ENCODE peak calls at places on chromosomes 7 and 10, in four cellular contexts. Q, H, V and W are unnamed samples.

GRCh38 chr7:1192171-1192676 is 32.2 kb upstream of the ZFAND2A start:
- DNase-seq in Q (peak; percentile 70), H (no peak), V (no peak), W (no peak)

GRCh38 chr10:110576220-110576619 is 8.7 kb downstream of the SMC3 start:
- DNase-seq in Q (peak; percentile 84), H (no peak), V (no peak), W (no peak)

GRCh38 chr10:3783721-3784432 is 1.1 kb downstream of the KLF6 start:
- DNase-seq in Q (peak; percentile 57), H (no peak), V (peak; percentile 70), W (no peak)

GRCh38 chr7:157937432-157937831 is 600.6 kb downstream of the DNAJB6 start:
- DNase-seq in Q (no peak), H (no peak), V (no peak), W (peak; percentile 53)

GRCh38 chr7:92158660-92159575 is 20.0 kb downstream of the LRRD1 start:
- DNase-seq in Q (peak; percentile 71), H (no peak), V (no peak), W (no peak)

GRCh38 chr7:75687246-75688088 is 51.3 kb downstream of the HIP1 start:
- DNase-seq in Q (no peak), H (no peak), V (no peak), W (no peak)

GRCh38 chr10:32979041-32979440 is 21.0 kb upstream of the ITGB1 start:
- DNase-seq in Q (no peak), H (no peak), V (no peak), W (no peak)

GRCh38 chr7:19106308-19107141 is 10.9 kb downstream of the TWIST1 start:
- DNase-seq in Q (no peak), H (peak; percentile 54), V (no peak), W (no peak)

GRCh38 chr7:158286210-158286609 is 301.4 kb downstream of the PTPRN2 start:
- DNase-seq in Q (no peak), H (no peak), V (no peak), W (no peak)

GRCh38 chr7:130356121-130356759 is 11.6 kb downstream of the CPA5 start:
- DNase-seq in Q (peak; percentile 97), H (no peak), V (peak; percentile 72), W (peak; percentile 94)

GRCh38 chr7:142485617-142486226 is 227.9 kb upstream of the PRSS58 start:
- DNase-seq in Q (no peak), H (no peak), V (no peak), W (no peak)

GRCh38 chr7:142478479-142479220 is 220.8 kb upstream of the PRSS58 start:
- DNase-seq in Q (peak; percentile 63), H (no peak), V (no peak), W (no peak)

GRCh38 chr7:142483659-142484317 is 225.9 kb upstream of the PRSS58 start:
- DNase-seq in Q (no peak), H (no peak), V (no peak), W (no peak)

GRCh38 chr7:142482899-142483658 is 225.2 kb upstream of the PRSS58 start:
- DNase-seq in Q (peak; percentile 36), H (peak; percentile 80), V (no peak), W (no peak)

GRCh38 chr7:142481548-142481947 is 223.7 kb upstream of the PRSS58 start:
- DNase-seq in Q (peak; percentile 41), H (no peak), V (no peak), W (no peak)
- TF ChIP-seq CTCF in Q (peak; percentile 68), H (no peak), V (no peak), W (peak; percentile 36)

GRCh38 chr7:155545348-155545747 is 1.0 kb downstream of the CNPY1 start:
- DNase-seq in Q (no peak), H (no peak), V (no peak), W (no peak)
- TF ChIP-seq CTCF in Q (peak; percentile 50), H (no peak), V (no peak), W (no peak)

GRCh38 chr7:149023662-149024061 is 4.6 kb downstream of the PDIA4 start:
- DNase-seq in Q (no peak), H (no peak), V (no peak), W (no peak)

GRCh38 chr7:149027055-149027454 is 1.2 kb downstream of the PDIA4 start:
- DNase-seq in Q (no peak), H (no peak), V (no peak), W (no peak)

GRCh38 chr7:149027560-149028345 is 552 bp downstream of the PDIA4 start:
- DNase-seq in Q (peak; percentile 9), H (no peak), V (no peak), W (no peak)

GRCh38 chr7:149031353-149031910 is 3.1 kb upstream of the PDIA4 start:
- DNase-seq in Q (no peak), H (no peak), V (no peak), W (no peak)

DNA sequence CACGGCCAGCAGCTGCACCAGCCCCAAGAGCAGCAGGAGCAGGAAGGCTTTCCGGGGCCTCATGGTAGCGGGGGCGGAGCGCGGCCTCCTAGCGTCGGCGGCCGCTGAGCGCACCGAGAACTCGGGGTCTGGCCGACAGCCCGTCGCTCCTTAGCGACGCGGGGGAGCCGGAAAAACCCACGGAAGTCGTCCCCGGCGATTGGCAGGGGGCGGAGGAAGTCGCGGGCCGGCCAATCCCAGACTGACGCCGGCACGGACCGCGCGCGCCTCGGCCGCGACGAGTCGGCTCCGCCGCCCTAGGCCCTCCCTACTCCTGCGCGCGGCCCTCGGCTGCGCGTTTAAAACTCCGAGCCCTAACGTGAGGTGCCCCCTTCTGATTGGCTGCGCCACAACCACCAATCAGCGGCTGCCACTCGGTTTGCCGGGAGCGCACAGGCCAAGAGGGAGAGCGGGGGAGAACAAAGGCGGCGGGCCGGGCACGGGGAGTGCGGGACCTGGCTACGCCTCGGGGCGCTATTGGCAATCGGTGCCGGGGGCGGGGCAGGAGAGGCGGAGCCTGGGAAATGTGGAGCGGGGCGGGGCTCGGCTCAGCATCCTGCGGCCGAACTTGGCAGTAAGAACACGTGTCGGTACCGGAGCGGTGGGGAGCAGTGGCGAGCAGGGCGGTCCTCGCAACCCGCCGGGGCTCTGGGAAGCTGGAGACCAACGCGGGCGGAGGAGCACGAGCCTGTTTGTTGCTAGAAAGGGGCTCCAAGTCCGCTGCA is at the start of gene PDIA4:
- DNase-seq in Q (peak; percentile 99), H (peak; percentile 100), V (peak; percentile 99), W (peak; percentile 100)
- TF ChIP-seq CTCF in Q (peak; percentile 46), H (no peak), V (peak; percentile 31), W (peak; percentile 33)

GRCh38 chr7:46772740-46773139 is 809.2 kb downstream of the TNS3 start:
- DNase-seq in Q (no peak), H (no peak), V (no peak), W (no peak)

GRCh38 chr7:46775020-46775419 is 806.9 kb downstream of the TNS3 start:
- DNase-seq in Q (no peak), H (no peak), V (no peak), W (no peak)

GRCh38 chr7:46775776-46776175 is 806.1 kb downstream of the TNS3 start:
- DNase-seq in Q (no peak), H (no peak), V (no peak), W (no peak)

GRCh38 chr7:46774515-46774914 is 807.4 kb downstream of the TNS3 start:
- DNase-seq in Q (no peak), H (no peak), V (peak; percentile 52), W (no peak)

DNA sequence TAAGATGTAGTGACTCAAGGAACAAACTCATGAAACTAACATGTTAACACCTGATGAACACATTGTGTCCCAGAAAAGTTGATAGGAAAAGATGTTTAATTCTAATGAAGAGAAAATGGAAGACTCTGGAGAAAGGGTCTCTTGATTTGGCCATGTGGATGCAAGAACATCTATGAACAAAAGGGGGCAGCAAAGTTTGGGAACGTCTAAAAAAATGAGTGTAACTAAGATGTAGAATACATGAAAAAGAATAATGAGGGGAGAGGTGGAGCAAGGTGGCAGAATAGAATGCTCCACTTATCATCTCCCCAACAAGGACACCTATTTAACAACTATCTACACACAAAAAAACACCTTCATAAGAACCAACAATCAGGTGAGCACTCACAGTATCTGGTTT is 805.1 kb downstream of the TNS3 start:
- DNase-seq in Q (peak; percentile 48), H (no peak), V (no peak), W (no peak)
- TF ChIP-seq CTCF in Q (peak; percentile 84), H (no peak), V (peak; percentile 53), W (peak; percentile 57)

GRCh38 chr10:49783645-49784044 is 21.5 kb upstream of the OGDHL start:
- DNase-seq in Q (no peak), H (no peak), V (no peak), W (no peak)
- TF ChIP-seq CTCF in Q (no peak), H (no peak), V (no peak), W (no peak)

GRCh38 chr7:29895557-29895956 is 89.2 kb downstream of the WIPF3 start:
- DNase-seq in Q (no peak), H (no peak), V (no peak), W (no peak)
- TF ChIP-seq CTCF in Q (no peak), H (no peak), V (no peak), W (no peak)

GRCh38 chr7:105934577-105935185 is 28.4 kb upstream of the CDHR3 start:
- DNase-seq in Q (peak; percentile 40), H (no peak), V (no peak), W (no peak)
- TF ChIP-seq CTCF in Q (peak; percentile 64), H (no peak), V (peak; percentile 24), W (peak; percentile 59)

GRCh38 chr10:70534281-70534680 is 55.7 kb downstream of the PALD1 start:
- DNase-seq in Q (no peak), H (no peak), V (no peak), W (no peak)

GRCh38 chr10:70537398-70538194 is 59.0 kb downstream of the PALD1 start:
- DNase-seq in Q (no peak), H (no peak), V (no peak), W (no peak)

GRCh38 chr10:70538195-70538520 is 59.6 kb downstream of the PALD1 start:
- DNase-seq in Q (no peak), H (no peak), V (no peak), W (no peak)

GRCh38 chr10:70535451-70535850 is 56.9 kb downstream of the PALD1 start:
- DNase-seq in Q (no peak), H (no peak), V (no peak), W (no peak)

DNA sequence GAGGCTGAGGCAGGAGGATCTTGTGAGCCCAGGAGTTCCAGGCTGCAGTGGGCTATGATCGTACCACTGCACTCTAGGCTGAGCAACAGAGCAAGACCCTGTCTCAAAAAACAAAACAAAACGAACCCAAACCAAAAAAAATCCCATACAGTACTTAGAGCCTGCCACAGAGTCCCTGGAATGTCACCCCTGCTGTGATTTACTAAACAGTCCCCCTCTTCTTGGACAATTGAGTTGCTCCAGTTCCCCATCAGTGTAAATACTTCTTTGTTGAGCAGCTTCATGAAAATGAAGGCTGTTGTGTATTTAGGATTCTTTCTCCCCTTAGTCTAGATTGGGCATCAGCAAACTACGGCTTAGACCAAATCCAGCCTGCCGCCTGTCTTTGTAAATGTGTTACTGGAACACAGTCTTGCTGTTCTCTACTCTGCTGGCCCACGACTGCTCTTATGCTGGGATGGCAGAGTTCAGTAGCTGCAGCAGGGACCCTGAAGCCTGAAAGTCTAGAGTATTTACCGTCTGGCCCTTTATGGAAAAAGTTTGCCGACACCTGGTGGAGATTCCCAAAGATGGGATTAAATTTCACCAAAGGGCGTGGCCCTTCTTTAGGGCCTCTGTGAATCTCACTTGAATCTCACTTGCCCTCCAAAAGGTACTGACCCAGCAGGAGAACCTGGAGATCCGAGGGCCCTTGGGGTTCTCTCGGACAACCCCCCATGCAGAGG is 57.8 kb downstream of the PALD1 start:
- DNase-seq in Q (no peak), H (no peak), V (no peak), W (no peak)
- TF ChIP-seq CTCF in Q (no peak), H (no peak), V (no peak), W (peak; percentile 14)